ENCODE peak calls at places on chromosomes 4 and X, in four cellular contexts. E, H, Y and I are unnamed samples.

GRCh38 chr4:112532267-112532666 is 16.3 kb upstream of the NEUROG2 start:
- DNase-seq in H (no peak), E (no peak), Y (no peak), I (no peak)

GRCh38 chrX:26778320-26778888 is 562.4 kb downstream of the MAGEB5 start:
- DNase-seq in E (no peak), Y (no peak), H (no peak), I (no peak)

GRCh38 chr4:165476214-165477098 is 97.6 kb downstream of the CPE start:
- DNase-seq in H (no peak), E (no peak), Y (no peak), I (no peak)

GRCh38 chr4:74738756-74739155 is 55.6 kb downstream of the BTC start:
- DNase-seq in H (no peak), E (no peak), Y (no peak), I (no peak)

GRCh38 chr4:26056406-26056805 is 142.4 kb downstream of the SMIM20 start:
- DNase-seq in E (no peak), H (no peak), Y (no peak), I (no peak)

GRCh38 chr4:176569301-176569700 is 223.4 kb downstream of the VEGFC start:
- DNase-seq in H (no peak), E (no peak), Y (no peak), I (no peak)

GRCh38 chr4:82076809-82077208 is 297.0 kb downstream of the HNRNPD start:
- DNase-seq in Y (no peak), H (no peak), E (no peak), I (no peak)

GRCh38 chrX:37383313-37383712 is 34.1 kb downstream of the PRRG1 start:
- DNase-seq in Y (no peak), E (no peak), H (no peak), I (no peak)

GRCh38 chrX:84175943-84176342 is 12.1 kb downstream of the RPS6KA6 start:
- DNase-seq in H (no peak), Y (no peak), E (no peak), I (no peak)

GRCh38 chr4:105627620-105628019 is 75.2 kb downstream of the ARHGEF38 start:
- DNase-seq in E (no peak), H (no peak), Y (no peak), I (no peak)

GRCh38 chr4:85147481-85148076 is 181.1 kb upstream of the WDFY3 start:
- DNase-seq in E (peak; percentile 40), Y (peak; percentile 53), H (peak; percentile 13), I (peak; percentile 5)

GRCh38 chr4:56799824-56800756 is 21.4 kb downstream of the SPINK2 start:
- DNase-seq in Y (peak; percentile 82), H (peak; percentile 48), E (peak; percentile 85), I (peak; percentile 47)

GRCh38 chr4:187547281-187547680 is 448.3 kb upstream of the ZFP42 start:
- DNase-seq in H (no peak), E (no peak), Y (no peak), I (no peak)

GRCh38 chr4:26067035-26067434 is 153.0 kb downstream of the SMIM20 start:
- DNase-seq in Y (no peak), E (no peak), H (no peak), I (no peak)

GRCh38 chr4:18815779-18816173 is 794.2 kb upstream of the LCORL start:
- DNase-seq in Y (peak; percentile 41), E (no peak), H (no peak), I (no peak)

GRCh38 chr4:71487324-71487677 is 148.5 kb downstream of the SLC4A4 start:
- DNase-seq in H (no peak), E (no peak), Y (no peak), I (no peak)

GRCh38 chr4:150679018-150679766 is 97.2 kb downstream of the MAB21L2 start:
- DNase-seq in E (no peak), H (no peak), Y (no peak), I (no peak)

GRCh38 chr4:121154103-121154515 is 10.0 kb downstream of the TNIP3 start:
- DNase-seq in E (no peak), H (no peak), Y (no peak), I (no peak)

GRCh38 chr4:48831532-48832015 is 686 bp downstream of the OCIAD1 start:
- DNase-seq in Y (no peak), E (no peak), H (no peak), I (no peak)

GRCh38 chr4:6594826-6595355 is 19.9 kb downstream of the MAN2B2 start:
- DNase-seq in Y (no peak), H (no peak), E (no peak), I (no peak)

GRCh38 chr4:89295415-89295927 is 12.1 kb downstream of the GPRIN3 start:
- DNase-seq in E (no peak), Y (no peak), H (no peak), I (no peak)

GRCh38 chrX:120302434-120302833 is 8.8 kb downstream of the TMEM255A start:
- DNase-seq in E (peak; percentile 58), H (no peak), Y (no peak), I (no peak)

GRCh38 chr4:89254847-89255246 is 52.8 kb downstream of the GPRIN3 start:
- DNase-seq in Y (peak; percentile 12), E (peak; percentile 39), H (peak; percentile 10), I (no peak)

GRCh38 chr4:80202784-80203553 is 5.7 kb downstream of the PRDM8 start:
- DNase-seq in H (no peak), E (no peak), Y (no peak), I (no peak)

GRCh38 chrX:37474478-37474877 is 97.0 kb upstream of the LANCL3 start:
- DNase-seq in H (no peak), E (no peak), Y (no peak), I (no peak)

GRCh38 chrX:35562395-35562794 is 235.7 kb upstream of the MAGEB16 start:
- DNase-seq in Y (no peak), H (no peak), E (no peak), I (no peak)

GRCh38 chrX:81229208-81229607 is 27.3 kb downstream of the SH3BGRL start:
- DNase-seq in E (no peak), H (no peak), Y (no peak), I (no peak)

GRCh38 chrX:145751943-145752342 is 65.7 kb upstream of the SLITRK2 start:
- DNase-seq in Y (no peak), H (no peak), E (no peak), I (no peak)

GRCh38 chr4:73213917-73214663 is 44.5 kb downstream of the ANKRD17 start:
- DNase-seq in H (no peak), E (no peak), Y (no peak), I (no peak)

DNA sequence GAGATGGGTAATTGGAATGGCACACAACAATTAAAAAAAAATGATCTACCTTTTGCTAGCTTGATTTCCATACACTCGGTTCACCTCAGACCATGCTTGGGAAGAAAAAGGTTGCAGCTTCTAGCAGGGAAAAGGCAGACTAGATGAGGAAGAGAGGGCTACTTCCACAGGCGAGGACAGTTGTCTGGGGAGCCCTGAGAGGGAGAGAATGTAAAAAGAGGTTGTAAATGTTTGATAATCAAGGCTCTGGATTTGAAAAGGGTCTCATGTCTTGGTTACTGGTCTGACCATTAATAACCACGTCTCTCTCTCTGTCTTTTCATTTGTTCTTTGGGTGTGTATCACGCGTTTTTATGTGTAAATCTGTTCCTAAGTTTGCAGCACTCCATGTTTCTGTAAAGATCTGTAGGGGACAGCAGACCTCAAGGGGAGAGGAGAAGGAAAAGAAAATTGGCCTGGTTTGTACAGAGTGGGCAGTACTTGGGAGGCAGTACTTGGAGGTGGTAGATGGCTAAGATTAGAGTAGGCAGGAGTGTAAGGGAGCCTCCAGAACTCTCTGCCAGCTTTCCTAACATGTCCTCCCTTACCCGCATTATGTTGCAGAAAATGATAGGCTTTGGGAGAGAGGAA is 750 bp downstream of the ARMCX5 start:
- DNase-seq in E (no peak), Y (no peak), H (no peak), I (no peak)
- TF ChIP-seq CTCF in E (no peak), Y (no peak), H (no peak), I (no peak)

DNA sequence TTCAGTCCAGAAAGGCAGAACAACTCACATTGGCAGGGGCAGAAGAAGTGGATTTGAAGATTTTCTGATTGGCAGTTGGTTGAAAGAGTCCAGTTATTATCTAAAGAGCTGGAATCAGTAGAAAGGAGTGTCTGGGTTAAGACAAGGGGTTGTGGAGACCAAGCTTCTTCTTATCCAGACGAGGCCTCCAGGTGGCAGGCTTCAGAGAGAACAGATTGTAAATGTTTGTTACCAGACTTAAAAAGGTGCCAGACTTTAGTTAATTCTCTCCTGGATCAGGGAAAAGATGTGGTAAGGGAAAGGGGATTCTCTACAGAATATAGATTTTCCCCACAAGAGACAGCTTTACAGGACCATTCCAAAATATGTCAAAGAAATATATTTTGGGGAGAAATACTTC is 36.7 kb upstream of the TLR3 start:
- DNase-seq in H (no peak), E (no peak), Y (no peak), I (no peak)
- H3K9me3 ChIP-seq in H (no peaks in the 10 kb centered on the region), E (no peaks in the 10 kb centered on the region), Y (no peaks in the 10 kb centered on the region), I (no peaks in the 10 kb centered on the region)

GRCh38 chrX:153482376-153483015 is 12.1 kb upstream of the HAUS7 start:
- DNase-seq in H (no peak), E (no peak), Y (no peak), I (no peak)
- TF ChIP-seq CTCF in H (no peak), E (no peak), Y (no peak), I (no peak)

GRCh38 chr4:768995-769394 is 56.9 kb downstream of the CPLX1 start:
- DNase-seq in H (no peak), E (no peak), Y (no peak), I (no peak)

GRCh38 chr4:768076-768475 is 57.9 kb downstream of the CPLX1 start:
- DNase-seq in Y (no peak), E (no peak), H (no peak), I (no peak)

GRCh38 chr4:769511-769910 is 56.4 kb downstream of the CPLX1 start:
- DNase-seq in E (no peak), Y (no peak), H (no peak), I (no peak)

GRCh38 chr4:771464-771863 is 54.5 kb downstream of the CPLX1 start:
- DNase-seq in Y (no peak), H (no peak), E (no peak), I (no peak)

GRCh38 chr4:770022-770421 is 55.9 kb downstream of the CPLX1 start:
- DNase-seq in Y (no peak), E (no peak), H (no peak), I (no peak)
- H3K9me3 ChIP-seq in Y (no peaks in the 10 kb centered on the region), E (no peaks in the 10 kb centered on the region), H (no peaks in the 10 kb centered on the region), I (peaks cover 46% of the 10 kb centered on the region)